ENCODE peak calls at places on chromosomes 1 and 21, in ten cellular contexts. A is Peyer's patch, T is lower lobe of right lung, C is cardiac muscle cell, D is tibial nerve, F is cardiac fibroblast, V is Panc1, Q is endothelial cell, S is GM13976, P is thoracic aorta. M is an unnamed sample.

GRCh38 chr1:1869459-1869858 is 21.4 kb downstream of the GNB1 start:
- DNase-seq in D (no peak), A (no peak), F (no peak), V (no peak), T (no peak), S (peak), Q (no peak), P (no peak), C (no peak), M (no peak)

GRCh38 chr21:44094832-44095231 is 12.4 kb upstream of the PWP2 start:
- DNase-seq in V (no peak), C (no peak), P (no peak), F (no peak), S (no peak), T (no peak), Q (no peak), A (no peak), D (no peak), M (no peak)

GRCh38 chr1:247104965-247105364 is 809 bp upstream of the ZNF669 start:
- DNase-seq in V (no peak), C (no peak), D (no peak), S (no peak), A (no peak), F (no peak), P (no peak), Q (no peak), T (no peak), M (no peak)

GRCh38 chr1:206933333-206933945 is 11.7 kb upstream of the FCMR start:
- DNase-seq in V (no peak), T (peak), A (no peak), P (no peak), D (no peak), F (no peak), Q (peak), C (peak), S (peak), M (peak)

GRCh38 chr1:221776495-221777413 is 34.9 kb upstream of the DUSP10 start:
- DNase-seq in T (no peak), C (no peak), D (no peak), S (peak), V (no peak), Q (no peak), F (no peak), P (no peak), A (no peak), M (peak)

GRCh38 chr1:74422379-74423155 is 89.8 kb downstream of the LRRC53 start:
- DNase-seq in P (no peak), D (no peak), C (peak), Q (no peak), T (no peak), S (no peak), V (no peak), F (no peak), A (no peak), M (no peak)

GRCh38 chr1:109901508-109902145 is 9.0 kb upstream of the CSF1 start:
- DNase-seq in Q (no peak), C (peak), V (no peak), F (no peak), A (peak), T (peak), S (no peak), P (no peak), D (no peak), M (peak)

GRCh38 chr1:66364578-66365391 is 169.2 kb upstream of the SGIP1 start:
- DNase-seq in D (no peak), V (no peak), C (no peak), A (no peak), F (no peak), T (no peak), Q (no peak), S (no peak), P (no peak), M (peak)

GRCh38 chr1:164765557-164765956 is 206.6 kb downstream of the PBX1 start:
- DNase-seq in C (no peak), S (no peak), A (no peak), P (no peak), D (no peak), T (no peak), V (no peak), Q (no peak), F (peak), M (no peak)

GRCh38 chr1:85306236-85306635 is 29.8 kb upstream of the BCL10 start:
- DNase-seq in D (no peak), T (no peak), V (no peak), S (no peak), Q (no peak), A (no peak), P (no peak), F (no peak), C (no peak), M (no peak)

GRCh38 chr1:41381691-41382530 is 20.7 kb downstream of the FOXO6 start:
- DNase-seq in C (peak), P (no peak), A (peak), S (peak), D (peak), T (peak), Q (no peak), F (peak), V (no peak), M (no peak)

GRCh38 chr1:25796807-25797458 is 3.1 kb upstream of the SELENON start:
- DNase-seq in T (peak), C (peak), V (peak), F (peak), A (peak), Q (peak), D (peak), P (no peak), S (peak), M (peak)

GRCh38 chr1:198880818-198881597 is 242.2 kb downstream of the PTPRC start:
- DNase-seq in A (no peak), F (peak), V (peak), S (peak), C (no peak), P (no peak), D (no peak), T (no peak), Q (no peak), M (no peak)

GRCh38 chr1:172893146-172893841 is 157.4 kb downstream of the TNFSF18 start:
- DNase-seq in D (no peak), A (no peak), S (no peak), T (no peak), C (no peak), Q (no peak), P (no peak), V (no peak), F (peak), M (no peak)

GRCh38 chr1:9042272-9042671 is 16.0 kb upstream of the SLC2A7 start:
- DNase-seq in P (no peak), V (no peak), A (no peak), Q (no peak), C (no peak), F (no peak), D (no peak), S (no peak), T (no peak), M (no peak)

GRCh38 chr1:183368213-183369108 is 49.7 kb downstream of the NMNAT2 start:
- DNase-seq in Q (no peak), P (no peak), S (no peak), D (no peak), T (no peak), C (no peak), F (no peak), V (no peak), A (no peak), M (peak)

GRCh38 chr1:240888039-240888786 is 276.3 kb upstream of the GREM2 start:
- DNase-seq in T (no peak), C (peak), D (no peak), Q (peak), A (peak), F (no peak), V (peak), S (peak), P (no peak), M (peak)

GRCh38 chr21:42272984-42273600 is 42.1 kb downstream of the TFF3 start:
- DNase-seq in S (no peak), F (no peak), A (no peak), C (no peak), P (no peak), T (no peak), V (no peak), Q (no peak), D (no peak), M (no peak)

GRCh38 chr1:46516551-46516950 is 26.9 kb downstream of the DMBX1 start:
- DNase-seq in V (no peak), C (no peak), T (peak), F (no peak), A (no peak), P (no peak), D (no peak), S (no peak), Q (no peak), M (no peak)

GRCh38 chr1:32341186-32341757 is 5.2 kb upstream of the MARCKSL1 start:
- DNase-seq in P (no peak), V (no peak), T (no peak), F (no peak), A (no peak), D (no peak), C (no peak), Q (no peak), S (no peak), M (no peak)

GRCh38 chr1:110548381-110548780 is 29.4 kb upstream of the KCNA10 start:
- DNase-seq in C (peak), D (no peak), S (no peak), F (peak), T (no peak), Q (peak), A (no peak), V (peak), P (no peak), M (peak)

GRCh38 chr1:110161822-110162221 is 11.5 kb downstream of the SLC6A17 start:
- DNase-seq in S (no peak), F (no peak), C (no peak), Q (no peak), A (no peak), P (no peak), V (no peak), D (no peak), T (no peak), M (no peak)

GRCh38 chr21:21373969-21374368 is 375.8 kb downstream of the NCAM2 start:
- DNase-seq in F (peak), T (no peak), V (no peak), S (no peak), C (no peak), Q (no peak), D (no peak), A (no peak), P (no peak), M (no peak)

GRCh38 chr1:39103321-39104157 is 77.4 kb downstream of the NDUFS5 start:
- DNase-seq in T (no peak), C (no peak), A (no peak), D (no peak), V (no peak), Q (no peak), S (no peak), P (no peak), F (peak), M (no peak)

GRCh38 chr1:14599173-14599754 is 779 bp downstream of the KAZN start:
- DNase-seq in V (no peak), P (no peak), S (peak), T (no peak), Q (peak), D (no peak), C (peak), A (no peak), F (peak), M (peak)

GRCh38 chr1:43834280-43835140 is 99.1 kb upstream of the ARTN start:
- DNase-seq in F (peak), V (no peak), S (no peak), Q (no peak), C (no peak), P (no peak), T (peak), A (no peak), D (peak), M (no peak)

GRCh38 chr1:215710340-215710971 is 143.4 kb downstream of the KCTD3 start:
- DNase-seq in V (peak), T (no peak), Q (peak), F (peak), P (no peak), D (no peak), C (peak), S (peak), A (no peak), M (peak)

GRCh38 chr1:2585318-2586092 is 1.1 kb upstream of the PRXL2B start:
- DNase-seq in Q (peak), D (peak), A (peak), T (peak), C (peak), S (peak), P (peak), V (no peak), F (peak), M (peak)

GRCh38 chr1:26322042-26322331 is 4.2 kb downstream of the CD52 start:
- DNase-seq in Q (no peak), D (no peak), C (no peak), S (no peak), F (no peak), T (no peak), A (no peak), V (no peak), P (no peak), M (no peak)

GRCh38 chr1:93900723-93901504 is 8.3 kb downstream of the GCLM start:
- DNase-seq in C (no peak), T (no peak), F (no peak), D (no peak), Q (no peak), A (no peak), P (no peak), S (no peak), V (no peak), M (no peak)

GRCh38 chr1:4362314-4363044 is 291.9 kb upstream of the AJAP1 start:
- DNase-seq in V (no peak), F (no peak), C (no peak), A (no peak), Q (no peak), P (no peak), S (no peak), D (no peak), T (no peak), M (no peak)

GRCh38 chr1:42723511-42723910 is 16.5 kb downstream of the CLDN19 start:
- DNase-seq in T (no peak), P (no peak), Q (no peak), F (no peak), D (no peak), V (no peak), A (no peak), S (no peak), C (no peak), M (no peak)

GRCh38 chr1:15797614-15798390 is 9.6 kb downstream of the UQCRHL start:
- DNase-seq in Q (no peak), D (no peak), F (peak), A (no peak), C (no peak), S (no peak), V (no peak), P (no peak), T (no peak), M (no peak)

GRCh38 chr1:40182956-40183710 is 21.9 kb downstream of the RLF start:
- DNase-seq in T (no peak), D (no peak), C (peak), S (no peak), F (peak), P (no peak), A (no peak), Q (peak), V (no peak), M (peak)
- TF ChIP-seq CTCF in T (peak), D (no peak), C (peak), S (peak), F (peak), P (no peak), A (no peak), Q (peak), V (peak), M (peak)

DNA sequence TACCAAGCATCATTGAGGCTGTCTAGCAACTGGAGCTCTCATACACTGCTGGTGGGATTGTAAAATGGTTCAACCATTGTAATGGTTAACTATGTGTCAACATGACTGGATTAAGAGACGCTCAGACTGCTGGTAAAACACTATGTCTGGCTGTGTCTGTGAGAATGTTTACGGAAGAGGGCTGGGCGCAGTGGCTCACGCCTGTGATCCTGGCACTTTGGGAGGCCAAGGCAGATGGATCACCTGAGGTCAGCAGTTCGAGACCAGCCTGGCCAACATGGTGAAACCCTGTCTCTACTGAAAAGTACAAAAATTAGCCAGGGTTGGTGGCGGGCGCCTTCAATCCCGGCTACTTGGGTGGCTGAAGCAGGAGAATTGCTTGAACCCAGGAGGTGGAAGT is 4.8 kb upstream of the FCRLA start:
- DNase-seq in A (no peak), P (no peak), C (no peak), V (no peak), T (no peak), F (no peak), Q (no peak), D (no peak), S (no peak), M (no peak)
- TF ChIP-seq CTCF in A (no peak), P (no peak), C (no peak), V (no peak), T (no peak), F (no peak), Q (no peak), D (no peak), S (no peak), M (no peak)

DNA sequence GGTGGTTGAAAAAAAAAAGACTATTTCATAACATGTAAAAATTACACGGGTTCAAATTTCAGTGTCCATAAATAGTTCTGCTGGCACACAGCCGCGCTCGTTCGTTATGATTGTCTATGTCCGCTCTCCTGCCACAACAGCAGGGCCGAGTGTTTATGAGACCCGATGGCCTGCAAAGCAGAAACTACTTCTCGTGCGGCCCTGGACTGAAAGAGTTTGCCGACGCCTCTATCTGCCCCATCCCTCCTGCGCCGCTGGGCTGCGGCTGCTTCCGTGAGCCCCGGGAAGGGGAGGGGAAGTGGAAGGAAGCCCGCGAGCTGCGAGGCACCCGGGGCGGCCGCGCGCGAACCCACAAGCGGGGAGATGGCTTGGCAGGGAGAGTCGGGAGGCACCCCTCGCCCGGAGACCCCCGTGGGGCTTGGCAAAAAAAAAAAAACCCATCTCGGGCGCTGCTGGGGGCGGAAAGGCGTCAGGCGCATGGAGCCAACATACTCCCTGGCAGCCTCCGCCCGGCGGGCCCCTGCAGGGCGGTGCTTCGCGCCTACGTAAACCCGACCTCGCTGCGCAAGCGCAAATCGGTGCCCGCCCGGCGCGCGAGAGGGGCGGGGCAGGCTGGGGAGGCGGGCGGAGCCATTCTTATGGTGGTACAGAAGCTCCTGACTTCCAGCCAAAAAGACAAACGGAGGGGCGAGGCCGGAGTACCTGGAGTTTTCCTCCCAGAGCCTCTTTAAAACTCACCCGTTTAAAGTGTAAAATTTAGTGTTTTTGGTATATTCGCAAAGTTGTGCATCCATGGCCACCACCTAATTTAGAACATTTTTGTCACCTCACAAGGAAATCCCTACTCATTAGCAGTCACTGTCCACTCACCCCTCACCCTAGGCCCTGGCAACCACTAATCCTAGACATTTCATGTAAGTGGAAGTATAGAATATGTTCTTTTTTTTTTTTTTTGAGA is 8.3 kb downstream of the SLC27A3 start:
- DNase-seq in D (peak), T (peak), C (peak), F (peak), S (peak), Q (peak), P (no peak), A (peak), V (peak), M (peak)
- TF ChIP-seq CTCF in D (peak), T (no peak), C (no peak), F (no peak), S (no peak), Q (no peak), P (peak), A (peak), V (no peak), M (no peak)

GRCh38 chr1:20320734-20321133 is 30.1 kb downstream of the VWA5B1 start:
- DNase-seq in V (no peak), T (no peak), F (no peak), Q (no peak), A (no peak), P (no peak), D (no peak), C (no peak), S (no peak), M (no peak)
- TF ChIP-seq CTCF in V (no peak), T (no peak), F (no peak), Q (no peak), A (no peak), P (no peak), D (no peak), C (no peak), S (no peak), M (no peak)

GRCh38 chr1:102875756-102876155 is 232.6 kb downstream of the COL11A1 start:
- DNase-seq in S (no peak), Q (no peak), V (no peak), T (no peak), A (no peak), P (no peak), C (no peak), D (no peak), F (no peak), M (no peak)

GRCh38 chr1:102872526-102872925 is 235.8 kb downstream of the COL11A1 start:
- DNase-seq in A (no peak), F (no peak), C (no peak), P (no peak), S (no peak), V (no peak), T (no peak), D (no peak), Q (no peak), M (no peak)

DNA sequence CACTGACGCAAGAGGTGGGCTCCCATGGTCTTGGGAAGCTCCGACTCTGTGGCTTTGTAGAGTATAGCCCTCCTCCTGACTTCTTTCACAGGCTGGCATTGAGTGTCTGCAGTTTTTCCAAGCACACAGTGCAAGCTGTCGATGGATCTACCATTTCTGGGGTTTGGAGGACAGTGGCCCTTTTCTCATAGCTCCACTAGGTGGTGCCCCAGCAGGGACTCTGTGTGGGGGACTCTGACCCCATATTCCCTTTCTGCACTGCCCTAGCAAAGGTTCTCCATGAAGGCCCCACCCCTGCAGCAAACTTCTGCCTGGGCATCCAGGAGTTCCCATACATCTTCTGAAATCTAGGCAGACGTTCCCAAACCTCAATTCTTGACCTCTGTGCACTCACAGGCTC is 236.2 kb downstream of the COL11A1 start:
- DNase-seq in C (no peak), T (no peak), V (no peak), D (no peak), Q (no peak), F (no peak), S (no peak), A (no peak), P (no peak), M (no peak)
- TF ChIP-seq CTCF in C (no peak), T (no peak), V (no peak), D (no peak), Q (no peak), F (no peak), S (no peak), A (no peak), P (no peak), M (peak)

GRCh38 chr1:51310871-51311613 is 19.3 kb downstream of the TTC39A start:
- DNase-seq in C (no peak), Q (no peak), V (no peak), P (no peak), F (no peak), T (no peak), S (no peak), A (no peak), D (no peak), M (no peak)
- TF ChIP-seq CTCF in C (peak), Q (no peak), V (no peak), P (no peak), F (peak), T (no peak), S (no peak), A (no peak), D (no peak), M (no peak)

GRCh38 chr1:70745199-70745598 is 302.4 kb downstream of the PTGER3 start:
- DNase-seq in D (no peak), A (no peak), S (no peak), T (no peak), C (no peak), Q (peak), P (no peak), V (no peak), F (no peak), M (no peak)
- TF ChIP-seq CTCF in D (no peak), A (no peak), S (no peak), T (peak), C (peak), Q (peak), P (no peak), V (peak), F (peak), M (peak)

DNA sequence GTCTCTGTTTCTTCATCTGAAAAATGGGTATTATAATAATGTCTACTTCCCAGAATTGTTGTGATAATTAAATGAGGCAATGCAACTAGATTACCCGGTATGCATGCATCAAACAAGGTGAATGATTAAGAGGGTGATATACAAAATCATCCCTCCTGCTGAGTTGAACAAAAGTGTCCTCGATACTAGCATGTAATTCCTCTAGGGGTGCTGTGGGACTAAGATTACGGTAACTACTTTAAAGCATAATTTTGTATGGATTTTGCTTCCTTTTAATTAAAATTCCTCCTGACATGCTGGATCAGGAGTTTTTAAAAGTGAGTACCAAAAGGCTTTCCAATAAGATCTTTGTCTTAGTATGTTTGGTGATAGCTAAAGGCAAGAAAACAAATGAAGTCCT is 98.7 kb upstream of the PRMT6 start:
- DNase-seq in C (no peak), Q (no peak), T (no peak), V (no peak), F (no peak), D (no peak), P (no peak), A (no peak), S (no peak), M (no peak)
- TF ChIP-seq CTCF in C (no peak), Q (no peak), T (no peak), V (no peak), F (no peak), D (no peak), P (no peak), A (no peak), S (no peak), M (peak)